ENCODE peak calls at places on chromosomes 16 and 17, in ten cellular contexts. One of them, this sample, is unnamed. For H3K4me1, the result is how much of the 10 kb centered on the place peaks cover.

GRCh38 chr16:28001184-28001583 is 62.3 kb downstream of the GSG1L start:
- DNase-seq in heart left ventricle: no peak
- DNase-seq in fibroblast of lung: no peak
- DNase-seq in vagina: no peak
- DNase-seq in GM23248: no peak
- DNase-seq in neural progenitor cell: no peak
- DNase-seq in A549: no peak
- DNase-seq in tibial artery: no peak
- DNase-seq in CD8-positive, alpha-beta T cell: no peak
- DNase-seq in GM23338: no peak
- DNase-seq in this sample: no peak

GRCh38 chr16:74607967-74608356 is 1.0 kb upstream of the GLG1 start:
- DNase-seq in GM23248: peak
- DNase-seq in fibroblast of lung: peak
- DNase-seq in GM23338: peak
- DNase-seq in heart left ventricle: no peak
- DNase-seq in neural progenitor cell: peak
- DNase-seq in vagina: no peak
- DNase-seq in tibial artery: peak
- DNase-seq in CD8-positive, alpha-beta T cell: no peak
- DNase-seq in A549: no peak
- DNase-seq in this sample: no peak

GRCh38 chr16:76193851-76194620 is 83.2 kb upstream of the CNTNAP4 start:
- DNase-seq in heart left ventricle: no peak
- DNase-seq in vagina: no peak
- DNase-seq in tibial artery: no peak
- DNase-seq in GM23248: no peak
- DNase-seq in CD8-positive, alpha-beta T cell: no peak
- DNase-seq in GM23338: no peak
- DNase-seq in neural progenitor cell: no peak
- DNase-seq in A549: no peak
- DNase-seq in fibroblast of lung: peak
- DNase-seq in this sample: no peak

GRCh38 chr17:6574689-6575595 is 18.6 kb upstream of the PITPNM3 start:
- DNase-seq in heart left ventricle: peak
- DNase-seq in GM23338: no peak
- DNase-seq in vagina: no peak
- DNase-seq in tibial artery: peak
- DNase-seq in A549: no peak
- DNase-seq in GM23248: peak
- DNase-seq in fibroblast of lung: peak
- DNase-seq in neural progenitor cell: peak
- DNase-seq in CD8-positive, alpha-beta T cell: peak
- DNase-seq in this sample: peak

GRCh38 chr16:15682105-15682570 is 32.1 kb downstream of the NDE1 start:
- DNase-seq in fibroblast of lung: peak
- DNase-seq in GM23248: peak
- DNase-seq in tibial artery: peak
- DNase-seq in A549: peak
- DNase-seq in GM23338: peak
- DNase-seq in heart left ventricle: no peak
- DNase-seq in vagina: no peak
- DNase-seq in neural progenitor cell: peak
- DNase-seq in CD8-positive, alpha-beta T cell: no peak
- DNase-seq in this sample: peak

GRCh38 chr16:69894675-69895074 is 56.5 kb upstream of the CLEC18A start:
- DNase-seq in vagina: no peak
- DNase-seq in CD8-positive, alpha-beta T cell: no peak
- DNase-seq in fibroblast of lung: no peak
- DNase-seq in neural progenitor cell: no peak
- DNase-seq in heart left ventricle: no peak
- DNase-seq in GM23248: no peak
- DNase-seq in A549: no peak
- DNase-seq in tibial artery: no peak
- DNase-seq in GM23338: no peak
- DNase-seq in this sample: no peak

GRCh38 chr17:75011788-75012319 is 616 bp upstream of the MRPL58 start:
- DNase-seq in neural progenitor cell: peak
- DNase-seq in GM23248: peak
- DNase-seq in vagina: no peak
- DNase-seq in GM23338: peak
- DNase-seq in fibroblast of lung: peak
- DNase-seq in CD8-positive, alpha-beta T cell: no peak
- DNase-seq in heart left ventricle: peak
- DNase-seq in A549: no peak
- DNase-seq in tibial artery: peak
- DNase-seq in this sample: no peak

GRCh38 chr17:45739786-45740185 is 44.3 kb upstream of the CRHR1 start:
- DNase-seq in A549: no peak
- DNase-seq in neural progenitor cell: no peak
- DNase-seq in vagina: no peak
- DNase-seq in fibroblast of lung: no peak
- DNase-seq in heart left ventricle: no peak
- DNase-seq in tibial artery: no peak
- DNase-seq in GM23338: no peak
- DNase-seq in CD8-positive, alpha-beta T cell: no peak
- DNase-seq in GM23248: no peak
- DNase-seq in this sample: no peak

GRCh38 chr17:43733956-43734355 is 24.6 kb downstream of the SOST start:
- DNase-seq in neural progenitor cell: no peak
- DNase-seq in GM23338: no peak
- DNase-seq in fibroblast of lung: no peak
- DNase-seq in A549: no peak
- DNase-seq in heart left ventricle: no peak
- DNase-seq in GM23248: no peak
- DNase-seq in vagina: no peak
- DNase-seq in CD8-positive, alpha-beta T cell: no peak
- DNase-seq in tibial artery: no peak
- DNase-seq in this sample: no peak

GRCh38 chr16:27335349-27336052 is 21.7 kb downstream of the IL4R start:
- DNase-seq in GM23338: no peak
- DNase-seq in GM23248: peak
- DNase-seq in neural progenitor cell: no peak
- DNase-seq in CD8-positive, alpha-beta T cell: no peak
- DNase-seq in tibial artery: no peak
- DNase-seq in A549: no peak
- DNase-seq in heart left ventricle: no peak
- DNase-seq in fibroblast of lung: no peak
- DNase-seq in vagina: no peak
- DNase-seq in this sample: no peak

GRCh38 chr16:70737377-70738082 is 51.7 kb upstream of the MTSS2 start:
- DNase-seq in GM23248: peak
- DNase-seq in neural progenitor cell: no peak
- DNase-seq in A549: no peak
- DNase-seq in GM23338: no peak
- DNase-seq in heart left ventricle: peak
- DNase-seq in fibroblast of lung: peak
- DNase-seq in vagina: no peak
- DNase-seq in CD8-positive, alpha-beta T cell: peak
- DNase-seq in tibial artery: peak
- DNase-seq in this sample: peak

GRCh38 chr16:86436466-86437185 is 73.7 kb upstream of the FOXF1 start:
- DNase-seq in GM23338: no peak
- DNase-seq in fibroblast of lung: no peak
- DNase-seq in vagina: no peak
- DNase-seq in tibial artery: no peak
- DNase-seq in neural progenitor cell: no peak
- DNase-seq in heart left ventricle: no peak
- DNase-seq in CD8-positive, alpha-beta T cell: no peak
- DNase-seq in A549: no peak
- DNase-seq in GM23248: no peak
- DNase-seq in this sample: no peak

GRCh38 chr17:82328141-82328993 is 5.2 kb downstream of the SECTM1 start:
- DNase-seq in GM23338: no peak
- DNase-seq in tibial artery: no peak
- DNase-seq in neural progenitor cell: no peak
- DNase-seq in heart left ventricle: no peak
- DNase-seq in vagina: no peak
- DNase-seq in GM23248: no peak
- DNase-seq in CD8-positive, alpha-beta T cell: no peak
- DNase-seq in A549: peak
- DNase-seq in fibroblast of lung: no peak
- DNase-seq in this sample: no peak

GRCh38 chr17:1179635-1180433 is at the start of gene ABR:
- DNase-seq in tibial artery: no peak
- DNase-seq in fibroblast of lung: peak
- DNase-seq in heart left ventricle: peak
- DNase-seq in neural progenitor cell: peak
- DNase-seq in A549: no peak
- DNase-seq in vagina: no peak
- DNase-seq in CD8-positive, alpha-beta T cell: peak
- DNase-seq in GM23248: peak
- DNase-seq in GM23338: peak
- DNase-seq in this sample: peak
- H3K4me3 ChIP-seq in tibial artery: peak
- H3K4me3 ChIP-seq in fibroblast of lung: peak
- H3K4me3 ChIP-seq in heart left ventricle: peak
- H3K4me3 ChIP-seq in neural progenitor cell: peak
- H3K4me3 ChIP-seq in A549: peak
- H3K4me3 ChIP-seq in vagina: peak
- H3K4me3 ChIP-seq in CD8-positive, alpha-beta T cell: peak
- H3K4me3 ChIP-seq in GM23248: peak
- H3K4me3 ChIP-seq in GM23338: peak
- H3K4me3 ChIP-seq in this sample: no peak

GRCh38 chr17:48592592-48592991 is 987 bp downstream of the HOXB5 start:
- DNase-seq in GM23248: peak
- DNase-seq in GM23338: no peak
- DNase-seq in neural progenitor cell: no peak
- DNase-seq in fibroblast of lung: no peak
- DNase-seq in tibial artery: no peak
- DNase-seq in heart left ventricle: no peak
- DNase-seq in A549: no peak
- DNase-seq in CD8-positive, alpha-beta T cell: no peak
- DNase-seq in vagina: no peak
- DNase-seq in this sample: no peak
- H3K4me1 ChIP-seq in GM23248: under half
- H3K4me1 ChIP-seq in GM23338: half or more
- H3K4me1 ChIP-seq in neural progenitor cell: under half
- H3K4me1 ChIP-seq in fibroblast of lung: under half
- H3K4me1 ChIP-seq in tibial artery: under half
- H3K4me1 ChIP-seq in heart left ventricle: under half
- H3K4me1 ChIP-seq in A549: under half
- H3K4me1 ChIP-seq in CD8-positive, alpha-beta T cell: under half
- H3K4me1 ChIP-seq in vagina: under half
- H3K4me1 ChIP-seq in this sample: under half

GRCh38 chr16:66903544-66904427 is 14.9 kb downstream of the CDH16 start:
- DNase-seq in tibial artery: no peak
- DNase-seq in fibroblast of lung: no peak
- DNase-seq in CD8-positive, alpha-beta T cell: no peak
- DNase-seq in A549: no peak
- DNase-seq in neural progenitor cell: no peak
- DNase-seq in GM23248: no peak
- DNase-seq in heart left ventricle: peak
- DNase-seq in vagina: no peak
- DNase-seq in GM23338: no peak
- DNase-seq in this sample: no peak

GRCh38 chr16:66906916-66907836 is 11.5 kb downstream of the CDH16 start:
- DNase-seq in CD8-positive, alpha-beta T cell: no peak
- DNase-seq in GM23248: no peak
- DNase-seq in neural progenitor cell: no peak
- DNase-seq in heart left ventricle: peak
- DNase-seq in tibial artery: no peak
- DNase-seq in GM23338: no peak
- DNase-seq in vagina: no peak
- DNase-seq in fibroblast of lung: no peak
- DNase-seq in A549: no peak
- DNase-seq in this sample: no peak

GRCh38 chr16:66904428-66904845 is 14.2 kb downstream of the CDH16 start:
- DNase-seq in neural progenitor cell: no peak
- DNase-seq in GM23338: no peak
- DNase-seq in A549: no peak
- DNase-seq in tibial artery: no peak
- DNase-seq in heart left ventricle: no peak
- DNase-seq in vagina: no peak
- DNase-seq in GM23248: no peak
- DNase-seq in fibroblast of lung: no peak
- DNase-seq in CD8-positive, alpha-beta T cell: no peak
- DNase-seq in this sample: no peak

GRCh38 chr16:66905633-66906539 is 12.8 kb downstream of the CDH16 start:
- DNase-seq in fibroblast of lung: no peak
- DNase-seq in heart left ventricle: peak
- DNase-seq in CD8-positive, alpha-beta T cell: no peak
- DNase-seq in GM23248: no peak
- DNase-seq in vagina: no peak
- DNase-seq in GM23338: peak
- DNase-seq in neural progenitor cell: peak
- DNase-seq in tibial artery: no peak
- DNase-seq in A549: no peak
- DNase-seq in this sample: peak

GRCh38 chr16:66904846-66905632 is 13.6 kb downstream of the CDH16 start:
- DNase-seq in heart left ventricle: peak
- DNase-seq in CD8-positive, alpha-beta T cell: no peak
- DNase-seq in GM23248: no peak
- DNase-seq in vagina: no peak
- DNase-seq in A549: no peak
- DNase-seq in tibial artery: no peak
- DNase-seq in GM23338: no peak
- DNase-seq in fibroblast of lung: peak
- DNase-seq in neural progenitor cell: no peak
- DNase-seq in this sample: no peak
- H3K27ac ChIP-seq in heart left ventricle: peak
- H3K27ac ChIP-seq in CD8-positive, alpha-beta T cell: no peak
- H3K27ac ChIP-seq in GM23248: no peak
- H3K27ac ChIP-seq in vagina: peak
- H3K27ac ChIP-seq in A549: no peak
- H3K27ac ChIP-seq in tibial artery: peak
- H3K27ac ChIP-seq in GM23338: no peak
- H3K27ac ChIP-seq in fibroblast of lung: peak
- H3K27ac ChIP-seq in neural progenitor cell: no peak
- H3K27ac ChIP-seq in this sample: no peak

GRCh38 chr17:71975331-71975801 is 145.5 kb upstream of the SOX9 start:
- DNase-seq in CD8-positive, alpha-beta T cell: no peak
- DNase-seq in GM23248: peak
- DNase-seq in tibial artery: peak
- DNase-seq in A549: no peak
- DNase-seq in vagina: peak
- DNase-seq in GM23338: peak
- DNase-seq in heart left ventricle: peak
- DNase-seq in fibroblast of lung: peak
- DNase-seq in neural progenitor cell: peak
- DNase-seq in this sample: no peak
- H3K4me3 ChIP-seq in CD8-positive, alpha-beta T cell: no peak
- H3K4me3 ChIP-seq in GM23248: peak
- H3K4me3 ChIP-seq in tibial artery: peak
- H3K4me3 ChIP-seq in A549: no peak
- H3K4me3 ChIP-seq in vagina: peak
- H3K4me3 ChIP-seq in GM23338: no peak
- H3K4me3 ChIP-seq in heart left ventricle: peak
- H3K4me3 ChIP-seq in fibroblast of lung: peak
- H3K4me3 ChIP-seq in neural progenitor cell: no peak
- H3K4me3 ChIP-seq in this sample: no peak

GRCh38 chr17:30377574-30377973 is 1.2 kb upstream of the CPD start:
- DNase-seq in CD8-positive, alpha-beta T cell: no peak
- DNase-seq in tibial artery: no peak
- DNase-seq in GM23338: no peak
- DNase-seq in A549: no peak
- DNase-seq in GM23248: peak
- DNase-seq in heart left ventricle: no peak
- DNase-seq in fibroblast of lung: no peak
- DNase-seq in vagina: no peak
- DNase-seq in neural progenitor cell: no peak
- DNase-seq in this sample: no peak
- H3K4me1 ChIP-seq in CD8-positive, alpha-beta T cell: under half
- H3K4me1 ChIP-seq in tibial artery: under half
- H3K4me1 ChIP-seq in GM23338: under half
- H3K4me1 ChIP-seq in A549: half or more
- H3K4me1 ChIP-seq in GM23248: half or more
- H3K4me1 ChIP-seq in heart left ventricle: under half
- H3K4me1 ChIP-seq in fibroblast of lung: under half
- H3K4me1 ChIP-seq in vagina: under half
- H3K4me1 ChIP-seq in neural progenitor cell: under half
- H3K4me1 ChIP-seq in this sample: under half